ENCODE peak calls at places on chromosomes 5 and 9, in seven cellular contexts. N, I, A, F, X, M and Z are unnamed samples.

GRCh38 chr5:30539004-30539634 is 654.4 kb upstream of the CDH6 start:
- DNase-seq in N (no peak), I (no peak), A (no peak), F (no peak), X (no peak), M (no peak), Z (no peak)

GRCh38 chr5:151234476-151235238 is 10.8 kb upstream of the CCDC69 start:
- DNase-seq in N (no peak), I (no peak), A (no peak), F (no peak), X (no peak), M (no peak), Z (peak; percentile 85)

GRCh38 chr5:109936996-109937395 is 247.3 kb downstream of the MAN2A1 start:
- DNase-seq in N (no peak), I (no peak), A (no peak), F (no peak), X (no peak), M (no peak), Z (no peak)

GRCh38 chr9:89999176-89999533 is 394.3 kb downstream of the GADD45G start:
- DNase-seq in N (no peak), I (no peak), A (no peak), F (peak; percentile 65), X (no peak), M (no peak), Z (no peak)

GRCh38 chr5:76467221-76467620 is 64.1 kb downstream of the IQGAP2 start:
- DNase-seq in N (no peak), I (no peak), A (no peak), F (no peak), X (no peak), M (no peak), Z (no peak)

GRCh38 chr5:592158-592557 is 20.0 kb upstream of the CEP72 start:
- DNase-seq in N (no peak), I (no peak), A (no peak), F (no peak), X (no peak), M (no peak), Z (no peak)

GRCh38 chr5:150296496-150296895 is 6.2 kb downstream of the ARSI start:
- DNase-seq in N (no peak), I (no peak), A (no peak), F (no peak), X (no peak), M (no peak), Z (no peak)

GRCh38 chr5:67639311-67639710 is 442.7 kb upstream of the CD180 start:
- DNase-seq in N (no peak), I (no peak), A (no peak), F (no peak), X (no peak), M (no peak), Z (no peak)

GRCh38 chr5:1005362-1005851 is 3.2 kb upstream of the NKD2 start:
- DNase-seq in N (no peak), I (peak; percentile 48), A (no peak), F (no peak), X (no peak), M (no peak), Z (no peak)

GRCh38 chr5:65674749-65675148 is 47.2 kb downstream of the SGTB start:
- DNase-seq in N (no peak), I (no peak), A (no peak), F (no peak), X (no peak), M (no peak), Z (no peak)

GRCh38 chr5:165525268-165525667 is 2019.8 kb downstream of the MAT2B start:
- DNase-seq in N (no peak), I (no peak), A (no peak), F (peak; percentile 40), X (no peak), M (no peak), Z (no peak)

GRCh38 chr5:163408311-163408923 is 29.0 kb upstream of the CCNG1 start:
- DNase-seq in N (peak; percentile 76), I (peak; percentile 75), A (peak; percentile 42), F (peak; percentile 47), X (peak; percentile 73), M (peak; percentile 25), Z (peak; percentile 20)
- TF ChIP-seq JUND in N (no peak), I (no peak), A (no peak), F (no peak), X (no peak), M (no peak), Z (no peak)

GRCh38 chr5:18744990-18745590 is 1110.8 kb downstream of the TAF11L14 start:
- DNase-seq in N (peak; percentile 19), I (no peak), A (no peak), F (no peak), X (no peak), M (no peak), Z (no peak)
- TF ChIP-seq JUND in N (no peak), I (no peak), A (no peak), F (no peak), X (no peak), M (no peak), Z (no peak)

DNA sequence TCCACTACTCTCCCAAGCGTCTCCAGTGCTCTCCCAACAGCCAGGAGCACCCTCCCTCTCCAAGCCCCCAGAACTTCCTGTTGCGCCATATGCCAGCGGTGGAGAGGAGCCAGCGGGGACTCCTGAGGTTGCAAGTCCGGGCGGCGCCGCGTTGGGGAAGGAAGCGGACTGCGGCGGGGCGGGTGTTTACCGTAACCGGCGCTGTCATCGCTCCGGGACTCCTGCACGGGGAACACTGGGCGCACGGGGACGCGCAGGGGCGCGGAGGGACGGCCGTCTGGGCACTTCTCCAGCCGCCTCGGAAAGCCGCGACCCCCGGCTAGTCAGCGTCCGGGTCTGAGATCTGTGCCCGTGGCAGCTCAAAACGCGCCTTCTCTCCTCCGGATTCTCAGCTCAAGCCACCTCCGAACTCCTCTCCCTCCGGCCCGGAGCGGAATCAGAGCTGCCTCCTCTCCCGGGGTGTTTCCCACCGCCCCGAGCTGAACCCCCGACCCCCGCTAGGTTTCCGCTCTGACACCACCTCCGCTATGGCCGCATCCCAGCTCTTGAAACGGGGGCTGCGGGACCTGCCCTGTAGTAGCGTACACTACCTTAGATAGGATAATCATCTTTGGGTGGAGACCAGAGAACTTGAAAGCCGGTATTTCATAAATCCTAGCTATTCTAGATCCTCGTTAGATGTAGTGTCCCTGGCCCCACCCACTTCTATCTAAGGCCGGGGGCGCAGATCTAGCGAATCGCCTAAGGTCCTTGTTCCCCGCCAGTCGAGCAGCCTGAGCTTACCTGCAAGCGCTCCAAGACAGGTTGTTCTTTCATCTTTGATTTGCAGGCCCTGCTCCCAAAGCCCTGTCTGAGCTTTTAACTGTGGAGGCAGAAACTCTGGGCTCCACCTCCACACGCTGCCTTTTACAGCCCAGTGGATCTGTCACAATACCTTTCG is at the start of gene TRPM6:
- DNase-seq in N (peak; percentile 51), I (peak; percentile 73), A (peak; percentile 42), F (no peak), X (peak; percentile 60), M (no peak), Z (peak; percentile 66)
- TF ChIP-seq JUND in N (no peak), I (no peak), A (no peak), F (no peak), X (no peak), M (no peak), Z (no peak)

GRCh38 chr5:171484460-171484899 is 65.0 kb downstream of the FGF18 start:
- DNase-seq in N (peak; percentile 57), I (peak; percentile 77), A (peak; percentile 10), F (peak; percentile 61), X (peak; percentile 82), M (no peak), Z (no peak)
- TF ChIP-seq JUND in N (peak; percentile 15), I (no peak), A (no peak), F (no peak), X (no peak), M (no peak), Z (no peak)

GRCh38 chr9:4080889-4081548 is 218.8 kb downstream of the GLIS3 start:
- DNase-seq in N (no peak), I (no peak), A (no peak), F (peak; percentile 16), X (peak; percentile 46), M (no peak), Z (no peak)
- TF ChIP-seq JUND in N (no peak), I (no peak), A (no peak), F (no peak), X (no peak), M (no peak), Z (no peak)

GRCh38 chr5:55923873-55924500 is 70.8 kb downstream of the IL6ST start:
- DNase-seq in N (no peak), I (peak; percentile 31), A (no peak), F (no peak), X (no peak), M (no peak), Z (no peak)

GRCh38 chr5:55925181-55925580 is 69.6 kb downstream of the IL6ST start:
- DNase-seq in N (no peak), I (peak; percentile 14), A (no peak), F (no peak), X (no peak), M (no peak), Z (no peak)

GRCh38 chr5:55921617-55922016 is 70.5 kb downstream of the IL31RA start:
- DNase-seq in N (no peak), I (peak; percentile 26), A (no peak), F (no peak), X (no peak), M (no peak), Z (no peak)

GRCh38 chr5:55924744-55925143 is 70.0 kb downstream of the IL6ST start:
- DNase-seq in N (no peak), I (peak; percentile 23), A (no peak), F (no peak), X (no peak), M (no peak), Z (no peak)

DNA sequence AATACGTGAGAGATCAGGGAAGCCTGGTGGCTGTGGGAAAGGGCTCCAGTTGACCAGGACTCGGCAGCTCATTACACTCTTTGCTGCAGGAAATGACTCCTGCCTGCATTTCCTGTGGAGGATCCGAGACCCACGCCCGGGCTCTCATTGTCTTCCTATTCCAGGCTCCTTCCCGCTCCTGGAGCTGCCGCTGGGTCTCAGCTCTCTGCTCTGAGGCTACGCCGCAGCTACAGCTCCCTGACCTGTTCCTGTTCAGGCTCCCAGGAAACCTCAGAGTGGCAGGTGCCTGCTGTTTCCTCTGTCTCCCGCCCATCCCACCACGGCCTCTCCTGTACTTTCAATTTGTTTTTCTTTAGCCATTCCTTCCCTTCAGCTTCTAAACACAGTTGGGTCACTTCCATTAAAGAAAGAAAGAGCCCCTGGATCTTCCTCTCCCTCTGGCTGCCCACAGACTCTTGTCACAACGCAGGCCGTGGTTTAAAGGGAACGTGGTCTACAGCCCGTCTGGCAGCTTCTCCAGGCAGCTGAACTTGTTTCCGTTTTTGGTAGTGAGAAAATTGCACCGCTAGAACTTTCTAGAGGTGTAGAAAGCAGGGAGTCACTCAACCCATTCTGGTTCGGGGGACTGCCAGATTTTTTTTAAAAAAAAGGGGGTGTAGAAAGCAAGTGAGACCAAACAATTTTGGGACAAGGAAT is 71.4 kb downstream of the IL6ST start:
- DNase-seq in N (no peak), I (peak; percentile 45), A (no peak), F (no peak), X (no peak), M (no peak), Z (no peak)
- TF ChIP-seq JUND in N (no peak), I (no peak), A (no peak), F (no peak), X (no peak), M (no peak), Z (no peak)